ENCODE peak calls at places on chromosome X, in eight cellular contexts. X is stomach, E is heart left ventricle, K is dermis microvascular lymphatic vessel endothelial cell, O is Peyer's patch, M is T-helper 2 cell, P is RCC 7860, U is left cardiac atrium. Z is an unnamed sample.
A peak's percentile ranks its signal among the peaks of the same experiment; 100 is the strongest.

GRCh38 chrX:119880552-119881437 is 9.2 kb downstream of the NDUFA1 start:
- DNase-seq in X (no peak), E (no peak), K (peak; percentile 58), O (no peak), M (peak; percentile 73), P (peak; percentile 40), U (no peak), Z (peak; percentile 70)

GRCh38 chrX:19760841-19761512 is 126.4 kb downstream of the SH3KBP1 start:
- DNase-seq in X (no peak), E (no peak), K (no peak), O (no peak), M (no peak), P (peak; percentile 67), U (no peak), Z (no peak)

GRCh38 chrX:24444645-24445044 is 20.4 kb upstream of the PDK3 start:
- DNase-seq in X (no peak), E (no peak), K (no peak), O (no peak), M (no peak), P (no peak), U (no peak), Z (no peak)

GRCh38 chrX:119121341-119121740 is 6.3 kb downstream of the KIAA1210 start:
- DNase-seq in X (no peak), E (no peak), K (no peak), O (no peak), M (no peak), P (no peak), U (no peak), Z (no peak)

GRCh38 chrX:22800360-22800759 is 199.4 kb upstream of the DDX53 start:
- DNase-seq in X (no peak), E (no peak), K (peak; percentile 46), O (no peak), M (no peak), P (peak; percentile 65), U (peak; percentile 23), Z (peak; percentile 91)

GRCh38 chrX:12421918-12422317 is 283.6 kb downstream of the FRMPD4 start:
- DNase-seq in X (no peak), E (no peak), K (no peak), O (no peak), M (no peak), P (no peak), U (no peak), Z (no peak)

GRCh38 chrX:39309721-39310152 is 508.5 kb downstream of the MID1IP1 start:
- DNase-seq in X (no peak), E (no peak), K (peak; percentile 89), O (no peak), M (peak; percentile 87), P (peak; percentile 4), U (peak; percentile 42), Z (peak; percentile 44)

GRCh38 chrX:45743081-45743533 is 542.4 kb upstream of the DIPK2B start:
- DNase-seq in X (no peak), E (no peak), K (peak; percentile 49), O (no peak), M (peak; percentile 36), P (peak; percentile 57), U (no peak), Z (no peak)

GRCh38 chrX:102995316-102995715 is 58.2 kb downstream of the RAB40AL start:
- DNase-seq in X (no peak), E (no peak), K (no peak), O (no peak), M (no peak), P (no peak), U (no peak), Z (no peak)

GRCh38 chrX:53093177-53093655 is 726 bp upstream of the KANTR start:
- DNase-seq in X (peak; percentile 85), E (peak; percentile 89), K (peak; percentile 86), O (peak; percentile 85), M (peak; percentile 83), P (peak; percentile 59), U (peak; percentile 85), Z (peak; percentile 86)

GRCh38 chrX:39450578-39450977 is 647.2 kb downstream of the BCOR start:
- DNase-seq in X (no peak), E (no peak), K (no peak), O (no peak), M (peak; percentile 30), P (no peak), U (no peak), Z (no peak)

GRCh38 chrX:19721726-19722370 is 165.6 kb downstream of the SH3KBP1 start:
- DNase-seq in X (no peak), E (no peak), K (no peak), O (no peak), M (no peak), P (peak; percentile 6), U (no peak), Z (no peak)

GRCh38 chrX:9745417-9746115 is 20.1 kb downstream of the GPR143 start:
- DNase-seq in X (no peak), E (no peak), K (peak; percentile 95), O (no peak), M (peak; percentile 56), P (peak; percentile 4), U (no peak), Z (no peak)

GRCh38 chrX:85544609-85545008 is 165.1 kb upstream of the POF1B start:
- DNase-seq in X (no peak), E (no peak), K (no peak), O (no peak), M (no peak), P (no peak), U (no peak), Z (peak; percentile 34)

GRCh38 chrX:149040873-149041535 is 464.1 kb downstream of the IDS start:
- DNase-seq in X (no peak), E (no peak), K (no peak), O (no peak), M (no peak), P (peak; percentile 4), U (no peak), Z (no peak)